ENCODE peak calls at places on chromosomes 4 and X, in five cellular contexts. Z is HepG2; E is CD8-positive, alpha-beta T cell; I is IMR-90; P is pancreas. N is an unnamed sample.
A peak's percentile ranks its signal among the peaks of the same experiment; 100 is the strongest.

GRCh38 chrX:103519389-103519788 is at the start of gene RAB40A:
- ATAC-seq in E (no peak), Z (no peak), I (no peak), P (no peak), N (no peak)

GRCh38 chr4:152586668-152587067 is 50.8 kb upstream of the FBXW7 start:
- ATAC-seq in E (no peak), P (no peak), I (no peak), Z (no peak), N (no peak)

GRCh38 chr4:81827568-81828202 is 356.0 kb upstream of the RASGEF1B start:
- ATAC-seq in E (no peak), P (no peak), I (no peak), Z (no peak), N (no peak)

GRCh38 chrX:130726661-130727060 is 176.3 kb downstream of the ENOX2 start:
- ATAC-seq in E (no peak), I (no peak), Z (no peak), P (no peak), N (no peak)

GRCh38 chrX:84248226-84248625 is 60.2 kb upstream of the RPS6KA6 start:
- ATAC-seq in Z (no peak), P (no peak), E (no peak), I (peak; percentile 87), N (no peak)

GRCh38 chr4:8352368-8353157 is 83.0 kb downstream of the HTRA3 start:
- ATAC-seq in E (no peak), I (no peak), Z (peak; percentile 15), P (peak; percentile 14), N (peak; percentile 10)

GRCh38 chrX:17413228-17413627 is 38.2 kb downstream of the NHS start:
- ATAC-seq in Z (no peak), I (peak; percentile 53), P (no peak), E (no peak), N (peak; percentile 19)

GRCh38 chr4:82381661-82382284 is 8.0 kb upstream of the HNRNPD start:
- ATAC-seq in E (no peak), I (no peak), Z (no peak), P (no peak), N (no peak)

GRCh38 chrX:154025230-154025629 is 5.5 kb upstream of the IRAK1 start:
- ATAC-seq in E (no peak), P (no peak), Z (no peak), I (no peak), N (no peak)

GRCh38 chr4:106034751-106035150 is 139.5 kb downstream of the NPNT start:
- ATAC-seq in I (no peak), Z (no peak), E (no peak), P (no peak), N (no peak)

GRCh38 chr4:89217594-89217993 is 90.0 kb downstream of the GPRIN3 start:
- ATAC-seq in P (no peak), I (no peak), E (no peak), Z (no peak), N (no peak)

GRCh38 chrX:47595701-47596655 is 13.7 kb downstream of the TIMP1 start:
- ATAC-seq in P (no peak), I (peak; percentile 76), Z (no peak), E (no peak), N (no peak)

GRCh38 chr4:69095301-69095731 is 958 bp upstream of the UGT2B7 start:
- ATAC-seq in E (no peak), Z (peak; percentile 72), I (peak; percentile 71), P (peak; percentile 60), N (no peak)

GRCh38 chr4:47531954-47532321 is 46.9 kb downstream of the ATP10D start:
- ATAC-seq in I (no peak), E (no peak), Z (no peak), P (no peak), N (peak; percentile 80)

GRCh38 chr4:57086324-57086723 is 23.9 kb downstream of the IGFBP7 start:
- ATAC-seq in Z (no peak), P (no peak), I (no peak), E (no peak), N (no peak)

GRCh38 chr4:55635760-55636621 is at the start of gene NMU:
- ATAC-seq in E (no peak), Z (peak; percentile 97), P (peak; percentile 91), I (peak; percentile 44), N (peak; percentile 68)

GRCh38 chrX:79117078-79117477 is 27.4 kb upstream of the GPR174 start:
- ATAC-seq in Z (no peak), I (no peak), P (no peak), E (no peak), N (no peak)

GRCh38 chrX:110167952-110168451 is 149.9 kb downstream of the AMMECR1 start:
- ATAC-seq in P (peak; percentile 68), E (peak; percentile 56), Z (peak; percentile 67), I (peak; percentile 48), N (no peak)

GRCh38 chrX:32987139-32987538 is 224.2 kb downstream of the DMD start:
- ATAC-seq in I (no peak), Z (no peak), E (no peak), P (no peak), N (no peak)

GRCh38 chr4:169854090-169854489 is 96.3 kb upstream of the HPF1 start:
- ATAC-seq in E (no peak), P (no peak), I (no peak), Z (no peak), N (no peak)

GRCh38 chr4:186472948-186473347 is 82.4 kb downstream of the MTNR1A start:
- ATAC-seq in E (no peak), P (peak; percentile 59), Z (no peak), I (peak; percentile 81), N (no peak)

GRCh38 chr4:142265536-142265935 is 580.6 kb downstream of the INPP4B start:
- ATAC-seq in Z (no peak), P (peak; percentile 96), E (peak; percentile 36), I (peak; percentile 47), N (no peak)

GRCh38 chrX:40759374-40759773 is 24.0 kb upstream of the MED14 start:
- ATAC-seq in P (no peak), I (no peak), Z (no peak), E (no peak), N (no peak)

GRCh38 chrX:275967-276587 is 5.1 kb upstream of the PLCXD1 start:
- ATAC-seq in E (peak; percentile 77), P (peak; percentile 99), Z (peak; percentile 86), I (peak; percentile 94), N (peak; percentile 92)

GRCh38 chr4:77151246-77151645 is 5.8 kb upstream of the CCNG2 start:
- ATAC-seq in I (no peak), E (no peak), P (no peak), Z (no peak), N (no peak)

GRCh38 chrX:19886888-19887531 is 390 bp downstream of the SH3KBP1 start:
- ATAC-seq in E (peak; percentile 45), I (peak; percentile 38), Z (no peak), P (peak; percentile 39), N (peak; percentile 24)

GRCh38 chr4:163622351-163623051 is 128.0 kb downstream of the TMA16 start:
- ATAC-seq in Z (no peak), P (peak; percentile 68), I (no peak), E (no peak), N (no peak)

GRCh38 chr4:36523182-36523581 is 241.8 kb downstream of the DTHD1 start:
- ATAC-seq in P (no peak), E (no peak), I (no peak), Z (no peak), N (no peak)

GRCh38 chr4:32172761-32173160 is 1452.6 kb downstream of the PCDH7 start:
- ATAC-seq in Z (no peak), P (no peak), E (no peak), I (no peak), N (no peak)

GRCh38 chrX:23804578-23804977 is 21.6 kb downstream of the SAT1 start:
- ATAC-seq in I (no peak), P (no peak), E (no peak), Z (no peak), N (no peak)

GRCh38 chrX:133090410-133090809 is 6.5 kb downstream of the USP26 start:
- ATAC-seq in E (no peak), Z (no peak), P (no peak), I (no peak), N (no peak)

GRCh38 chrX:133083899-133084298 is 13.0 kb downstream of the USP26 start:
- ATAC-seq in E (no peak), Z (no peak), I (no peak), P (no peak), N (no peak)

GRCh38 chrX:133089411-133089810 is 7.5 kb downstream of the USP26 start:
- ATAC-seq in E (no peak), Z (no peak), I (no peak), P (no peak), N (no peak)

GRCh38 chrX:133081990-133082389 is 14.9 kb downstream of the USP26 start:
- ATAC-seq in E (no peak), I (no peak), P (no peak), Z (no peak), N (no peak)

GRCh38 chrX:133085785-133086184 is 11.1 kb downstream of the USP26 start:
- ATAC-seq in Z (no peak), I (no peak), E (no peak), P (peak; percentile 64), N (no peak)
- H3K27ac ChIP-seq in Z (no peak overlapping the region), I (no peak overlapping the region), E (no peak overlapping the region), P (no peak overlapping the region), N (no peak overlapping the region)

DNA sequence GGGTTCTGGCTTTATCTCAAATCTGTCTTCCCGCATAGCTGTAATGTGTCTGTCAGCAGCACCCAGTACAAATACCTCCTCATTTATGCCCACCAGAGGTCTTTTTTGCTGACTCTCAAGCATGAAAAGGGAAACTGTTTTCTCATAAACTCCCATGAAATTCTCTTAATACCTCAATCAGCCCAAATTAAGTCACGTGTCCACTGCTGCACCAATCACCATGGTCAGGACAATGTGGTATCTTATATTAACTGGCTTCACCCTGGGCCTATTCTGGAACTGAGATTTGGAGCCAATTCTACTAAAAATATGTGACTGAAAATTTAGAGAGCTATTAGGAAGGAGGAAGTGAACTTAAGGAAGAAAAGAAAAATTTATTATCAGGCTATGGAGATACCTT is 58.4 kb downstream of the IL21 start:
- ATAC-seq in I (no peak), P (no peak), Z (no peak), E (no peak), N (no peak)
- TF ChIP-seq CTCF in I (no peak), P (no peak), Z (no peak), E (no peak), N (no peak)

DNA sequence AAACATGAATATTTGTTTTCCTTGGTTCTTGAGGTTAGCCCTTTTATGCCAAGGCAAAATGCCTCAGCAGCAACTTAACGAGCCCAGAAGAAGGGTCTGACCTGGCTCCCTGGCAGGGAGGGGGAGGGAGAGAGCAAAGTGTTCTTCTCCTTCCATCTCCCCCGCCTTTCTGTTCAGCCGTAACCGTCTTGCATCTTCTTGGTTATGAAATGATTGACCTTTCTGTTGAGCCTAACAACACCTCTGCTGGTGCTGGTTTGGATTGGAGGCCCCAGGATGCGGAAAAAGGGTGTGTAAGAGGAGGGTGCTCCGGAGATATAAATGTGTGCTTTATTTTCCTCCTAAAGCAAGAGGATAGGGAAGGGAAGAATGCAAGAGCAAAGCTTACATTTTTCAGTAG is 44.7 kb downstream of the PTTG2 start:
- ATAC-seq in Z (no peak), E (no peak), P (no peak), I (peak; percentile 21), N (no peak)
- H3K27ac ChIP-seq in Z (no peak overlapping the region), E (no peak overlapping the region), P (no peak overlapping the region), I (no peak overlapping the region), N (peak overlapping the region; percentile 35)

DNA sequence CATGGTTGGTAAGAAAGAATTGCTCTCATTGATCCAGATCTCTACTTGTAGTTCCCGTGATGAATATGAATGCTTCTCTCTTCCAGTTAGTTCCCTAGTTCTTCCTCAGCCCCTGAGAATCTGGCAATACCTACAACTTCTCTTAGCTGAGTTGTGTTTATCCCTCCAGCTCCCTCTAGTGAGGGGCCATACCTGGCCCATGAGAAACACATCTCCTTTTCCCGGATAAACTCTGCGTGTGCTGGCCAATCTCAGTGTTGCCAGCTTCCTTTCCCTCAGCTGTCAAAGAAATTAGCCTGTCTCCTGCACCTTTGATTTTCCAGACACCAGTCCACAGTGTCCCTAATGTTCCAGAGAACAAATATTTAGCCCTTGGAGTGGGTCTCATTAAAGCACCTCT is 5.7 kb downstream of the CBLL2 start:
- ATAC-seq in I (no peak), Z (no peak), E (no peak), P (no peak), N (no peak)
- TF ChIP-seq CTCF in I (no peak), Z (no peak), E (no peak), P (no peak), N (no peak)

N was measured in gastroesophageal sphincter.